ENCODE peak calls at places on chromosome 13, in ten cellular contexts. X, M, P, K, D, W, T, C, Q and B are unnamed samples.

GRCh38 chr13:34031629-34032028 is 213.7 kb downstream of the RFC3 start:
- DNase-seq in X (no peak), M (no peak), P (no peak), K (no peak), D (no peak), W (no peak), T (no peak), C (no peak), Q (no peak), B (no peak)

GRCh38 chr13:54034047-54034446 is 1005.4 kb downstream of the OLFM4 start:
- DNase-seq in X (no peak), M (no peak), P (no peak), K (no peak), D (no peak), W (no peak), T (no peak), C (no peak), Q (no peak), B (no peak)

GRCh38 chr13:71751074-71751473 is 115.9 kb downstream of the DACH1 start:
- DNase-seq in X (no peak), M (no peak), P (no peak), K (no peak), D (no peak), W (no peak), T (peak), C (peak), Q (no peak), B (no peak)

GRCh38 chr13:104773775-104774174 is 1707.6 kb upstream of the SLC10A2 start:
- DNase-seq in X (peak), M (no peak), P (no peak), K (peak), D (no peak), W (no peak), T (peak), C (peak), Q (no peak), B (peak)

GRCh38 chr13:25375727-25376358 is 4.1 kb downstream of the ATP8A2 start:
- DNase-seq in X (no peak), M (no peak), P (no peak), K (peak), D (peak), W (no peak), T (no peak), C (peak), Q (no peak), B (peak)

GRCh38 chr13:32330438-32330837 is 15.1 kb downstream of the BRCA2 start:
- DNase-seq in X (no peak), M (no peak), P (no peak), K (peak), D (no peak), W (no peak), T (no peak), C (peak), Q (no peak), B (no peak)

GRCh38 chr13:77374786-77375185 is 47.9 kb upstream of the MYCBP2 start:
- DNase-seq in X (no peak), M (no peak), P (no peak), K (no peak), D (no peak), W (no peak), T (no peak), C (no peak), Q (no peak), B (no peak)

GRCh38 chr13:105825071-105825470 is 710.4 kb downstream of the EFNB2 start:
- DNase-seq in X (no peak), M (no peak), P (no peak), K (no peak), D (no peak), W (no peak), T (no peak), C (no peak), Q (no peak), B (no peak)

GRCh38 chr13:113410472-113411201 is 42.7 kb downstream of the ADPRHL1 start:
- DNase-seq in X (peak), M (peak), P (no peak), K (peak), D (no peak), W (no peak), T (no peak), C (peak), Q (no peak), B (peak)

GRCh38 chr13:86425127-86425526 is 625.9 kb upstream of the SLITRK6 start:
- DNase-seq in X (no peak), M (no peak), P (no peak), K (no peak), D (no peak), W (no peak), T (no peak), C (no peak), Q (no peak), B (no peak)

GRCh38 chr13:74464656-74465055 is 330.5 kb upstream of the KLF12 start:
- DNase-seq in X (no peak), M (no peak), P (no peak), K (peak), D (no peak), W (no peak), T (no peak), C (no peak), Q (no peak), B (no peak)